ENCODE peak calls at places on chromosomes 4 and X, in ten cellular contexts. G is heart right ventricle, O is tibial nerve, H is fibroblast of lung, P is upper lobe of left lung, L is prostate gland, T is cardiac muscle cell, K is suprapubic skin, X is neuronal stem cell, D is tibial artery. A is an unnamed sample.

GRCh38 chr4:163492951-163493504 is 1.5 kb upstream of the TMA16 start:
- DNase-seq in G (no peak), O (no peak), H (peak; percentile 9), P (no peak), L (no peak), T (no peak), K (no peak), X (no peak), D (no peak), A (no peak)

GRCh38 chrX:109831326-109831985 is 98.4 kb upstream of the ACSL4 start:
- DNase-seq in G (no peak), O (no peak), H (no peak), P (no peak), L (no peak), T (no peak), K (no peak), X (no peak), D (no peak), A (no peak)

GRCh38 chr4:24211821-24212220 is 322.0 kb upstream of the PPARGC1A start:
- DNase-seq in G (no peak), O (no peak), H (peak; percentile 83), P (no peak), L (no peak), T (peak; percentile 73), K (no peak), X (no peak), D (no peak), A (no peak)

GRCh38 chrX:64204701-64205440 is 637 bp downstream of the AMER1 start:
- DNase-seq in G (no peak), O (peak; percentile 4), H (peak; percentile 34), P (peak; percentile 29), L (peak; percentile 9), T (peak; percentile 37), K (peak; percentile 69), X (no peak), D (peak; percentile 21), A (peak; percentile 79)

GRCh38 chr4:114109776-114110175 is 130.3 kb upstream of the ARSJ start:
- DNase-seq in G (no peak), O (no peak), H (no peak), P (no peak), L (no peak), T (no peak), K (no peak), X (no peak), D (no peak), A (no peak)

GRCh38 chr4:177005801-177006230 is 213.1 kb upstream of the VEGFC start:
- DNase-seq in G (no peak), O (no peak), H (peak; percentile 93), P (no peak), L (no peak), T (peak; percentile 65), K (no peak), X (no peak), D (no peak), A (no peak)

GRCh38 chrX:56564921-56565861 is 1.8 kb downstream of the UBQLN2 start:
- DNase-seq in G (no peak), O (no peak), H (peak; percentile 6), P (no peak), L (no peak), T (peak; percentile 10), K (no peak), X (peak; percentile 2), D (no peak), A (peak; percentile 11)

GRCh38 chr4:53197760-53198150 is 168.1 kb downstream of the SCFD2 start:
- DNase-seq in G (no peak), O (no peak), H (no peak), P (no peak), L (no peak), T (peak; percentile 31), K (no peak), X (no peak), D (no peak), A (no peak)

GRCh38 chr4:149838036-149838435 is 22.4 kb upstream of the IQCM start:
- DNase-seq in G (no peak), O (no peak), H (no peak), P (no peak), L (no peak), T (no peak), K (no peak), X (no peak), D (no peak), A (no peak)

GRCh38 chr4:79863333-79863732 is 209.7 kb downstream of the ANTXR2 start:
- DNase-seq in G (no peak), O (no peak), H (no peak), P (no peak), L (no peak), T (no peak), K (no peak), X (no peak), D (no peak), A (no peak)

GRCh38 chr4:79862842-79863241 is 210.2 kb downstream of the ANTXR2 start:
- DNase-seq in G (no peak), O (no peak), H (no peak), P (no peak), L (no peak), T (no peak), K (no peak), X (no peak), D (no peak), A (no peak)

GRCh38 chr4:79865253-79865652 is 207.8 kb downstream of the ANTXR2 start:
- DNase-seq in G (no peak), O (no peak), H (peak; percentile 89), P (no peak), L (no peak), T (peak; percentile 29), K (no peak), X (no peak), D (no peak), A (no peak)

GRCh38 chr4:79869597-79870336 is 203.3 kb downstream of the ANTXR2 start:
- DNase-seq in G (no peak), O (no peak), H (no peak), P (no peak), L (no peak), T (no peak), K (no peak), X (no peak), D (no peak), A (no peak)

DNA sequence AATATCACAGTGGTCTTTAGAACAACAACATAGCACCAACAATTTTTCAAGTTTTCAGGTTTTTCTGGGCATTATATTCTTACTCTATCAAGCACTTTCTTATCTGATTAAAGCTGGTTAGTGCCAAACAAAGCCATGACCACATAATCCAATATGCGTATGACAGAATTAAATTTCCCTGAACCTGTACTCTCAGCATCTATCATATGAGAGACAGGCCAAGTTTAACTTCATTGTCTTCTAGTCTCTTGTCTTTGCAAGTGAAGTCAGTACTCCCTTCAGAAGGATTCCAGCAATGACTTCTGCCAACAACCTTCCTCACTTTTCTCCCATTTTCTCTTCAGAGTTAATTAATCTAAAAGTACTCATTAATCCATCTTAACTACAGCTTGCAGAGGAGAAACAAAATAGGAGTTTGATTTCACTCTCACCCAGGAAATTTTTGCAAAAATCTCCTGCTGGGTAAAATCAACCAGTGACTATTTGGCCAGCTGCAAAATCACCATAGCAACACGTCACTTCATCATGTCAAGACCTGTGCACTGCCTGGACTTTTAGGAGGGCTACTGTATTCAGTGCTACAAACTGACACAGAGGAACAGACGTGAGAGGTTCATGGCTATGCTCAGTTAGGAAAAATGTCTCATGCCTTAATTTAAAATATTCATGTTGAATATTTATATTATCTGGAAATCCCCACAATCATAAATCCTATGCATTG is 208.4 kb downstream of the ANTXR2 start:
- DNase-seq in G (no peak), O (no peak), H (peak; percentile 27), P (no peak), L (no peak), T (no peak), K (no peak), X (no peak), D (no peak), A (no peak)
- H3K4me3 ChIP-seq in G (no peak overlapping the region), O (no peak overlapping the region), H (no peak overlapping the region), P (no peak overlapping the region), L (no peak overlapping the region), T (no peak overlapping the region), K (no peak overlapping the region), X (no peak overlapping the region), D (no peak overlapping the region), A (no peak overlapping the region)

DNA sequence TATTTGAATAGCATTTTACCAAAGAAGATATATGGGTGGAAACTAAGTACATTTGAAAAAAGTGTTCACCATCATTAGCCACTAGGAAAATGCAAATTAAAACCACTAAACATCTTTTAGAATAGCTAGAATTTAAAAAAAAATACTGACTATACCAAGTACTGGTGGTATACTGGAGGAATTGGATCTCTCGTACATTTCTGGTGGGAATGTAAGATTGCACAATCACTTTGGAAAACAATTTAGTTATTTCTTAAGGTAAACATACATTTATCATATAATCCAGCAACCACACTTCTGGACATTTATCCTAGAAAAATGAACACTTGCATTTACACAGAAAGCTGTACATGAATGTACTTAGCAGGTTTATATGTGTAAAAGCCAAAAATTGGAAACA is 303.5 kb downstream of the MID1IP1 start:
- DNase-seq in G (no peak), O (no peak), H (no peak), P (no peak), L (no peak), T (no peak), K (no peak), X (no peak), D (no peak), A (no peak)
- H3K27me3 ChIP-seq in G (peaks cover 7% of the 10 kb centered on the region), O (no peaks in the 10 kb centered on the region), H (no peaks in the 10 kb centered on the region), P (no peaks in the 10 kb centered on the region), L (no peaks in the 10 kb centered on the region), T (no peaks in the 10 kb centered on the region), K (no peaks in the 10 kb centered on the region), X (no peaks in the 10 kb centered on the region), D (no peaks in the 10 kb centered on the region), A (no peaks in the 10 kb centered on the region)

GRCh38 chr4:2743518-2744445 is 12.4 kb downstream of the TNIP2 start:
- DNase-seq in G (no peak), O (no peak), H (no peak), P (no peak), L (no peak), T (no peak), K (no peak), X (no peak), D (no peak), A (peak; percentile 47)

GRCh38 chr4:2746891-2747695 is 9.0 kb downstream of the TNIP2 start:
- DNase-seq in G (no peak), O (no peak), H (no peak), P (no peak), L (no peak), T (no peak), K (no peak), X (no peak), D (no peak), A (no peak)

GRCh38 chr4:2744576-2745270 is 11.4 kb downstream of the TNIP2 start:
- DNase-seq in G (no peak), O (no peak), H (no peak), P (no peak), L (no peak), T (no peak), K (no peak), X (no peak), D (no peak), A (peak; percentile 32)

GRCh38 chr4:2745981-2746806 is 9.9 kb downstream of the TNIP2 start:
- DNase-seq in G (peak; percentile 62), O (no peak), H (peak; percentile 65), P (peak; percentile 73), L (no peak), T (peak; percentile 17), K (no peak), X (no peak), D (peak; percentile 56), A (peak; percentile 35)

GRCh38 chr4:2745516-2745915 is 10.6 kb downstream of the TNIP2 start:
- DNase-seq in G (no peak), O (no peak), H (no peak), P (no peak), L (no peak), T (no peak), K (no peak), X (no peak), D (no peak), A (no peak)
- H3K36me3 ChIP-seq in G (peaks cover 68% of the 10 kb centered on the region), O (peaks cover 12% of the 10 kb centered on the region), H (peaks cover 19% of the 10 kb centered on the region), P (peaks cover 65% of the 10 kb centered on the region), L (peaks cover 8% of the 10 kb centered on the region), T (peaks cover 18% of the 10 kb centered on the region), K (peaks cover 68% of the 10 kb centered on the region), X (peaks cover 72% of the 10 kb centered on the region), D (peaks cover 51% of the 10 kb centered on the region), A (peaks cover 26% of the 10 kb centered on the region)

GRCh38 chrX:100928660-100929613 is at the start of gene XKRX:
- DNase-seq in G (peak; percentile 4), O (peak; percentile 4), H (peak; percentile 18), P (peak; percentile 68), L (peak; percentile 5), T (peak; percentile 15), K (no peak), X (peak; percentile 18), D (peak; percentile 21), A (peak; percentile 79)
- H3K4me3 ChIP-seq in G (peak within 1 kb of the TSS; percentile 47), O (peak within 1 kb of the TSS; percentile 11), H (peak within 1 kb of the TSS; percentile 43), P (peak within 1 kb of the TSS; percentile 52), L (peak within 1 kb of the TSS; percentile 27), T (peak within 1 kb of the TSS; percentile 32), K (peak within 1 kb of the TSS; percentile 51), X (peak within 1 kb of the TSS; percentile 82), D (peak within 1 kb of the TSS; percentile 53), A (peak within 1 kb of the TSS; percentile 58)

A was measured in H7.